ENCODE peak calls at places on chromosomes 3 and 15, in ten cellular contexts. D is DND-41, T is fibroblast of pulmonary artery, Z is A549, I is AG10803, J is lower lobe of right lung, B is heart right ventricle, V is pancreas, F is foreskin fibroblast, U is BJ. A is an unnamed sample.

GRCh38 chr15:64046347-64047153 is at the start of gene DAPK2:
- DNase-seq in D (peak), T (peak), Z (peak), I (peak), J (peak), B (peak), V (peak), F (peak), U (no peak), A (no peak)

GRCh38 chr15:65642588-65642987 is 20.9 kb downstream of the SLC24A1 start:
- DNase-seq in D (no peak), T (no peak), Z (no peak), I (no peak), J (no peak), B (no peak), V (no peak), F (no peak), U (no peak), A (no peak)

GRCh38 chr3:120561251-120562045 is 34.7 kb upstream of the NDUFB4 start:
- DNase-seq in D (peak), T (peak), Z (peak), I (peak), J (peak), B (peak), V (peak), F (peak), U (no peak), A (peak)

GRCh38 chr3:48681541-48681880 is 4.2 kb downstream of the NCKIPSD start:
- DNase-seq in D (no peak), T (no peak), Z (no peak), I (no peak), J (no peak), B (no peak), V (no peak), F (no peak), U (no peak), A (no peak)

GRCh38 chr3:106728315-106728821 is 648.9 kb upstream of the CCDC54 start:
- DNase-seq in D (no peak), T (peak), Z (peak), I (peak), J (no peak), B (no peak), V (no peak), F (peak), U (peak), A (no peak)

GRCh38 chr3:47899495-47900108 is 96.7 kb downstream of the DHX30 start:
- DNase-seq in D (no peak), T (no peak), Z (no peak), I (no peak), J (no peak), B (no peak), V (no peak), F (no peak), U (no peak), A (no peak)

GRCh38 chr15:40108061-40108854 is 421 bp downstream of the BMF start:
- DNase-seq in D (no peak), T (peak), Z (peak), I (peak), J (peak), B (peak), V (peak), F (peak), U (no peak), A (peak)

GRCh38 chr3:13072239-13073041 is 789 bp downstream of the IQSEC1 start:
- DNase-seq in D (peak), T (no peak), Z (no peak), I (no peak), J (no peak), B (peak), V (no peak), F (no peak), U (no peak), A (no peak)

GRCh38 chr15:100111103-100112060 is 230.4 kb downstream of the ADAMTS17 start:
- DNase-seq in D (peak), T (peak), Z (peak), I (peak), J (no peak), B (peak), V (no peak), F (peak), U (no peak), A (peak)
- H3K4me3 ChIP-seq in D (no peak), T (no peak), Z (no peak), I (no peak), J (no peak), B (no peak), V (no peak), F (no peak), U (no peak), A (no peak)

GRCh38 chr3:32684800-32685603 is at the start of gene CNOT10:
- DNase-seq in D (peak), T (peak), Z (peak), I (peak), J (peak), B (peak), V (peak), F (peak), U (peak), A (peak)

GRCh38 chr3:32684029-32684799 is 774 bp upstream of the CNOT10 start:
- DNase-seq in D (no peak), T (no peak), Z (no peak), I (no peak), J (no peak), B (no peak), V (no peak), F (no peak), U (no peak), A (no peak)

GRCh38 chr3:32681811-32682210 is 3.2 kb upstream of the CNOT10 start:
- DNase-seq in D (no peak), T (no peak), Z (peak), I (no peak), J (no peak), B (no peak), V (no peak), F (no peak), U (no peak), A (no peak)

GRCh38 chr3:32686713-32687112 is 1.7 kb downstream of the CNOT10 start:
- DNase-seq in D (no peak), T (no peak), Z (no peak), I (no peak), J (no peak), B (no peak), V (no peak), F (no peak), U (no peak), A (no peak)

GRCh38 chr3:32685604-32686185 is 707 bp downstream of the CNOT10 start:
- DNase-seq in D (no peak), T (peak), Z (peak), I (peak), J (no peak), B (no peak), V (no peak), F (peak), U (no peak), A (peak)
- TF ChIP-seq CTCF in D (no peak), T (no peak), Z (no peak), I (no peak), J (no peak), B (peak), V (no peak), F (no peak), U (no peak), A (no peak)

GRCh38 chr15:41829959-41830646 is 2.2 kb downstream of the JMJD7 start:
- DNase-seq in D (no peak), T (no peak), Z (no peak), I (no peak), J (no peak), B (no peak), V (no peak), F (no peak), U (no peak), A (no peak)
- H3K4me3 ChIP-seq in D (no peak), T (no peak), Z (no peak), I (no peak), J (no peak), B (no peak), V (no peak), F (no peak), U (no peak), A (no peak)

GRCh38 chr15:67187351-67187854 is 67.1 kb downstream of the AAGAB start:
- DNase-seq in D (no peak), T (no peak), Z (peak), I (peak), J (no peak), B (no peak), V (no peak), F (peak), U (no peak), A (no peak)
- TF ChIP-seq CTCF in D (no peak), T (no peak), Z (no peak), I (no peak), J (no peak), B (no peak), V (no peak), F (no peak), U (no peak), A (no peak)